ENCODE peak calls at places on chromosome 18, in ten cellular contexts. K, E, Y, P, C, X, B, H, Q and N are unnamed samples.

GRCh38 chr18:37383789-37384151 is 181.8 kb downstream of the CELF4 start:
- DNase-seq in K (no peak), E (no peak), Y (no peak), P (no peak), C (no peak), X (no peak), B (no peak), H (no peak), Q (no peak), N (no peak)

GRCh38 chr18:22626771-22627170 is 209.1 kb upstream of the CTAGE1 start:
- DNase-seq in K (no peak), E (no peak), Y (no peak), P (no peak), C (no peak), X (no peak), B (no peak), H (no peak), Q (no peak), N (no peak)

GRCh38 chr18:2495381-2495780 is 75.9 kb downstream of the METTL4 start:
- DNase-seq in K (no peak), E (no peak), Y (no peak), P (no peak), C (no peak), X (no peak), B (peak; percentile 13), H (no peak), Q (no peak), N (no peak)

GRCh38 chr18:54608008-54608642 is 17.1 kb downstream of the DYNAP start:
- DNase-seq in K (no peak), E (no peak), Y (no peak), P (no peak), C (no peak), X (peak; percentile 90), B (peak; percentile 35), H (no peak), Q (no peak), N (no peak)

GRCh38 chr18:66317243-66318090 is 286.4 kb downstream of the CDH19 start:
- DNase-seq in K (no peak), E (no peak), Y (no peak), P (no peak), C (no peak), X (no peak), B (no peak), H (no peak), Q (no peak), N (no peak)

GRCh38 chr18:3605562-3606443 is 155.8 kb downstream of the TGIF1 start:
- DNase-seq in K (no peak), E (no peak), Y (no peak), P (no peak), C (no peak), X (peak; percentile 38), B (peak; percentile 68), H (no peak), Q (no peak), N (no peak)

GRCh38 chr18:57730146-57730545 is 73.0 kb downstream of the ATP8B1 start:
- DNase-seq in K (no peak), E (no peak), Y (no peak), P (no peak), C (no peak), X (no peak), B (no peak), H (no peak), Q (no peak), N (no peak)

GRCh38 chr18:3594760-3595241 is 144.8 kb downstream of the TGIF1 start:
- DNase-seq in K (no peak), E (no peak), Y (no peak), P (no peak), C (no peak), X (peak; percentile 49), B (peak; percentile 58), H (no peak), Q (peak; percentile 37), N (no peak)

GRCh38 chr18:3450358-3451107 is 561 bp downstream of the TGIF1 start:
- DNase-seq in K (no peak), E (peak; percentile 56), Y (no peak), P (peak; percentile 74), C (peak; percentile 36), X (no peak), B (peak; percentile 83), H (no peak), Q (peak; percentile 71), N (peak; percentile 63)

GRCh38 chr18:23231340-23232021 is 96.2 kb downstream of the CABLES1 start:
- DNase-seq in K (no peak), E (no peak), Y (no peak), P (peak; percentile 65), C (peak; percentile 73), X (peak; percentile 76), B (peak; percentile 92), H (peak; percentile 95), Q (peak; percentile 43), N (no peak)

DNA sequence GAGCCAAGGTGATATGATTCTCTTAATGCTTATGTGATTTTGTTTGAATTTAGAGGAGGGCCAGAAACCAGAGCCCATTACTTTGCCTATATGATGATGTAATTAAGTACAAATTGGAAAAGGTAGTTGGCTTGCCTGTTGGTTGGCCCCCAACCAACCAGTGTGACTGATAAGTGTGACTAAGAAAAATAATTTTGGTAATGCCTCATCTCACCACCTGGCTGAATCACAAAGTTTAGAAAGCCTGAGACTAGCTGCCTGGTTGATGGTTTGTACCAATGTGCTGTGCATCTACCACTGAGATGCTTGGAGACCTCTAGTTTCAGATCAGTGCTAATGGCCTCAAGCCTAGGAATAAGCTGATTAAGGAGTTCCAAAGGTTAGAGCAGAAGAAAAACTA is 338.7 kb downstream of the CDH2 start:
- DNase-seq in K (no peak), E (no peak), Y (no peak), P (no peak), C (no peak), X (no peak), B (peak; percentile 17), H (no peak), Q (no peak), N (no peak)
- TF ChIP-seq CTCF in K (no peak), E (no peak), Y (no peak), P (no peak), C (no peak), X (no peak), B (no peak), H (no peak), Q (no peak), N (no peak)

DNA sequence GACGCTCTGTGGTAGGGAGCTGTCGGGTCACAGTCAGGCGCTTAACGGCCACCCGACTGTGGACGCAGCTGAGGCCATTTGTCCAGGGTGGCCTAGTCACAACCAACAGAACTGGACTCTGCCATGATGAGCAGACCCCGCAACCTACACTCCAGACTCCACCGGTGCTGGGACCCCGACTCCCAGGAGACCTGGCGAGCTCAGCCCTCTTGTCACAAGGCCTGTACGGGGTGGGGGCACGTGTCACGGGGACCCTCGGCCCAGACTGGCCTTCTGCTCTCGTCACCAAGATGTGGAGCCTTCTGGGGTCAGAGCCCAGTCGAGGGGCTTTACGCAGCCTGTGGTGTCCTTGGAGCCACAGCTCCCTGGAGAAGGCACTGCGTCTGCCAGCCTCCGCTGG is 22.5 kb downstream of the NFATC1 start:
- DNase-seq in K (no peak), E (no peak), Y (no peak), P (no peak), C (no peak), X (no peak), B (no peak), H (no peak), Q (no peak), N (no peak)
- TF ChIP-seq CTCF in K (no peak), E (no peak), Y (no peak), P (no peak), C (no peak), X (no peak), B (no peak), H (no peak), Q (no peak), N (no peak)

GRCh38 chr18:987325-988186 is 82.9 kb downstream of the ADCYAP1 start:
- DNase-seq in K (no peak), E (no peak), Y (no peak), P (no peak), C (no peak), X (peak; percentile 70), B (peak; percentile 62), H (no peak), Q (no peak), N (no peak)
- TF ChIP-seq CTCF in K (no peak), E (no peak), Y (no peak), P (no peak), C (no peak), X (no peak), B (no peak), H (no peak), Q (no peak), N (no peak)

DNA sequence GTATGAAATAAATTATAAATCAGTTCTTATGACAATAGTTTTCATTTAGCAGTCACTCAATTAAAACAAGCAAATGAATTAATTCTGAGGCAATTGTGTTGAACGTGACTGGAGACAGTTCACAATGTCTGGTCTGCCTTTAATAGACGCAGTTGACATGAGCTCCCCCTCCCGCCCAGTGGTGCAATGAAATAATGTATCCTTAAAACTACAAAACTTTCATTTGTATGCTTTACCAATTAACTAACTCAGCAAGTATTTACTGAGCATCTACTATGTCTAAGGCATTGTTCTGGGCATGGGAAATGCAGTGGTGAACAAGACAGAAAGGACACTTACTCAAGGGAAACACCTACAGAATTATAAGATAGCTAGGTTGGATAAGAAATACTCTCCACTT is 3.5 kb upstream of the DSC2 start:
- DNase-seq in K (no peak), E (no peak), Y (no peak), P (no peak), C (no peak), X (no peak), B (no peak), H (no peak), Q (no peak), N (no peak)
- TF ChIP-seq CTCF in K (no peak), E (no peak), Y (no peak), P (no peak), C (no peak), X (no peak), B (no peak), H (no peak), Q (no peak), N (no peak)

GRCh38 chr18:9055626-9056025 is 46.9 kb upstream of the NDUFV2 start:
- DNase-seq in K (no peak), E (no peak), Y (no peak), P (no peak), C (no peak), X (peak; percentile 62), B (no peak), H (no peak), Q (no peak), N (no peak)

GRCh38 chr18:9058426-9058825 is 44.1 kb upstream of the NDUFV2 start:
- DNase-seq in K (no peak), E (no peak), Y (no peak), P (no peak), C (no peak), X (no peak), B (no peak), H (peak; percentile 20), Q (no peak), N (no peak)

GRCh38 chr18:9057646-9058045 is 44.9 kb upstream of the NDUFV2 start:
- DNase-seq in K (no peak), E (no peak), Y (no peak), P (no peak), C (no peak), X (no peak), B (no peak), H (no peak), Q (no peak), N (no peak)

GRCh38 chr18:9053814-9054213 is 48.7 kb upstream of the NDUFV2 start:
- DNase-seq in K (no peak), E (no peak), Y (no peak), P (no peak), C (no peak), X (no peak), B (no peak), H (no peak), Q (no peak), N (no peak)

GRCh38 chr18:9055185-9055584 is 47.3 kb upstream of the NDUFV2 start:
- DNase-seq in K (peak; percentile 40), E (no peak), Y (peak; percentile 22), P (no peak), C (no peak), X (peak; percentile 90), B (peak; percentile 86), H (peak; percentile 79), Q (no peak), N (no peak)
- TF ChIP-seq CTCF in K (peak; percentile 45), E (no peak), Y (no peak), P (peak; percentile 7), C (no peak), X (no peak), B (peak; percentile 34), H (no peak), Q (no peak), N (no peak)